ENCODE peak calls at places on chromosomes 12 and 14, in eight cellular contexts. R is astrocyte, X is cardiac fibroblast, W is AG04450, B is Caco-2, G is tibial artery, N is fibroblast of the aortic adventitia, M is cardiac muscle cell. O is an unnamed sample.

GRCh38 chr12:27332407-27333310 is at the start of gene BMAL2:
- DNase-seq in G (no peak), W (no peak), X (peak; percentile 47), B (peak; percentile 73), N (peak; percentile 32), M (peak; percentile 57), R (peak; percentile 18), O (no peak)

GRCh38 chr14:75254381-75254821 is 24.2 kb upstream of the FOS start:
- DNase-seq in R (no peak), W (no peak), M (no peak), X (no peak), B (no peak), G (peak; percentile 39), N (no peak), O (no peak)

GRCh38 chr14:43898709-43899108 is 608.4 kb downstream of the FSCB start:
- DNase-seq in B (no peak), X (no peak), N (no peak), M (no peak), R (no peak), G (no peak), W (no peak), O (no peak)

GRCh38 chr14:68623828-68624227 is 169.0 kb downstream of the ZFP36L1 start:
- DNase-seq in N (no peak), M (no peak), X (no peak), B (no peak), W (no peak), G (no peak), R (no peak), O (no peak)

GRCh38 chr14:74064883-74065282 is 19.4 kb downstream of the ALDH6A1 start:
- DNase-seq in X (no peak), W (no peak), R (no peak), B (no peak), M (peak; percentile 30), G (no peak), N (no peak), O (no peak)

GRCh38 chr14:33377596-33378390 is 439.1 kb downstream of the NPAS3 start:
- DNase-seq in M (no peak), G (no peak), B (no peak), W (no peak), X (no peak), N (no peak), R (peak; percentile 14), O (no peak)

GRCh38 chr12:67766370-67766769 is 117.8 kb downstream of the DYRK2 start:
- DNase-seq in M (peak; percentile 24), X (peak; percentile 20), G (no peak), N (peak; percentile 63), R (peak; percentile 87), B (no peak), W (peak; percentile 45), O (peak; percentile 83)

GRCh38 chr12:100156731-100157426 is 14.2 kb upstream of the BLTP3B start:
- DNase-seq in R (no peak), N (no peak), G (no peak), X (no peak), B (no peak), W (no peak), M (no peak), O (no peak)

GRCh38 chr12:122990561-122990960 is 10.1 kb downstream of the ARL6IP4 start:
- DNase-seq in X (no peak), M (no peak), R (no peak), W (no peak), B (no peak), G (no peak), N (no peak), O (no peak)

GRCh38 chr14:32710351-32711102 is 228.2 kb upstream of the NPAS3 start:
- DNase-seq in B (no peak), M (peak; percentile 61), W (no peak), G (no peak), X (peak; percentile 58), N (peak; percentile 39), R (peak; percentile 54), O (no peak)

GRCh38 chr12:61301817-61302216 is 958.4 kb upstream of the USP15 start:
- DNase-seq in R (no peak), W (no peak), B (no peak), M (no peak), G (no peak), X (no peak), N (no peak), O (no peak)
- TF ChIP-seq CTCF in R (no peak), W (no peak), B (no peak), M (no peak), G (no peak), X (no peak), N (no peak), O (no peak)

GRCh38 chr12:104166465-104166864 is 28.5 kb upstream of the NFYB start:
- DNase-seq in N (peak; percentile 78), M (peak; percentile 82), W (peak; percentile 49), B (no peak), G (peak; percentile 38), R (peak; percentile 77), X (peak; percentile 80), O (no peak)
- TF ChIP-seq CTCF in N (no peak), M (peak; percentile 33), W (peak; percentile 38), B (no peak), G (no peak), R (no peak), X (no peak), O (peak; percentile 14)

DNA sequence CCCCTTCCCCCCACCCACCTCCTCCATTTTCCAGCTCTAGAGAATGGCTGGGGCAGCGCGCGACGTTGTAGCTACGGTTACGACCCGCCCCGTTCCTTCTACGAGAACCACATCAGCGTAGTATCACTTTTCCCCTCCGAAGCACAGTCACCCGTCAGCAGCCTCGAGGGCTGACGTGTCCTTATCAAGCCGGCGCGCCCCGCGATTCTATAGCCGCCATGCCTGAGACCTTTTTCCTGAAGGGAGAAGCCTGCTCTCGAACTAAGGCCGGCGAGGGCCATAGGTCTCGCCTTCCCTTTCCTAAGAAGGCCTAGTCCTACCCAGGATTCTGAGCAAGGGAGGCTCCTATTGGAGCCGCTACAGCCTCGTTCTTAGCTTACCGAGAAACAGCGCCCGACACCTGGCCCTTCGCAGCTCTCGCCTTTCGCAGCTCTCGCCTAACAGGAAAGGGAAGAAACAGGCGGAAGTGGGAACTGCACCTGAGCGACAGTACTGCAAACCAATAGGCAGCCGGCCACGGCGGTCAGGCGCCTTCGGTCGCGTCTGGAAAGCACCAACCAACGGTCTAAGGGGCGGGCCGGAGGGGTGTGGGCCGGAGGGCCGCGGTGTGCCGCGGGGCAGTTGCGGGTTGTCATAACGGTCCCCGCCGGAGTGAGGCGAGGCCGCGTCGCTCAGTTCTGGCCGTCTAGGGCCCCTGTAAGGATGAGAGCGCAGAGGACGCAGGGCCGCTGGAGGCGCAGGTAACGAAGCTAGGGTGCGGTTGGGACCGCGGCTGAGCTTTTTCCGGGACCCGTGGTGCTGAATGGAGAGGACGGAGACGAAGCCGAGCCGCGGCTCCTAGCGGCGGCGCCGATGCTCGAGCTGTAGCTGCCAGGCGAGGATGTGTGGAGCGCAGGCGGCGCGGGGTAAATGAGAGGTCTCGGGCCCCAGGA is at the start of the genes MGAT2 and RPL36AL:
- DNase-seq in B (peak; percentile 99), R (peak; percentile 98), N (peak; percentile 99), G (peak; percentile 97), W (peak; percentile 98), X (peak; percentile 99), M (peak; percentile 99), O (peak; percentile 99)
- TF ChIP-seq CTCF in B (peak; percentile 28), R (no peak), N (peak; percentile 49), G (peak; percentile 45), W (peak; percentile 53), X (peak; percentile 41), M (peak; percentile 40), O (peak; percentile 53)

GRCh38 chr12:5556033-5556614 is 124.2 kb downstream of the NTF3 start:
- DNase-seq in W (no peak), N (no peak), M (no peak), G (no peak), X (no peak), R (no peak), B (no peak), O (no peak)
- TF ChIP-seq CTCF in W (peak; percentile 36), N (no peak), M (peak; percentile 19), G (peak; percentile 13), X (peak; percentile 8), R (no peak), B (peak; percentile 31), O (peak; percentile 74)

DNA sequence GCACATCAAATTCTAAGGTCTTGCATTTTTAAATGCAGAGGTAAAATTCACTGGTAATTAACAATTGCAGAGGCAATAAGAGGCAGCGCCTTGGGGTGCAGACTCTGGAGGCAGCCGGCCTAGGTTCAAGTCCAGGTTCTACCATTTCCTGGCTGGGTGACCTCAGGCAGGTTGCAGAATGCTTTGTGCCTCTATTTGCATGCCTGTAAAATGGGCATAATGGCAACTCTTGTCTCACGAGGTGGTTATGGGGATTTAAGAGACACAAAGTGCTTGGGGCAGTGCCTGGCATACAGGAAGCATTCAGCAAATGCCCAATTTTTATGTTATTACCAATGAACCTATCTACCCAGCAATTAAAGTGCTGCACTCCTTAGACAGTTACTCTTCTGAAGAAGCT is 180.0 kb upstream of the LHX5 start:
- DNase-seq in X (no peak), G (no peak), R (no peak), B (no peak), W (no peak), N (no peak), M (no peak), O (no peak)
- TF ChIP-seq CTCF in X (no peak), G (no peak), R (no peak), B (no peak), W (no peak), N (no peak), M (no peak), O (no peak)

DNA sequence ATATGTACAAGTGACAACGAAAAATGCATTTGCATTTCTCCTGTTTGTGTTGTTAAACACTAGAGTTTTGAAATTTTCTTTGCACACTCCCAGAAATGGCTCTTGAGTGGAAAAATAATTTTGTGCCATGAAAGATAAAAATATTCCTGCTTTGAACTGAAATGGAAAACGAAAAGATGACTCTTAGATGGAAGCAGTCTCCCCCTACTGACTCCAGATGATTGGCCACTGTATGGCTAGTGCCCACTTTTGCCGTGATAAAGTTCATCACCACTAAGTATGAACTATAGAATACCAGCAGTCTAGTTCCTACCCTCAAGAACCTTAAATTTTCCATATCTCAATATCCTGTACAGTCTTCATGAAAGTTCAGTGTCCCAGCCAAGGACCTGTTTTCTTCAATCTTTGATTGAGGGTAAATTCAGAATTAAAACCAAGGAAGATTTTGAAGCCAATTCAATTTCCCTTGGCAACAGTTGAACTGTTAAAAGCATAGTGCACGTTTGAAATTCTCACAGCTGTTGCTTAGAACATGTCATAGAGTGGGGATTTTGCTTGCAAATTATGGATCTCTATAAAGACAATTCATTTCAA is 1.6 kb upstream of the PPP2R5E start:
- DNase-seq in R (no peak), M (peak; percentile 50), G (no peak), N (peak; percentile 63), W (no peak), X (peak; percentile 59), B (no peak), O (peak; percentile 16)
- TF ChIP-seq CTCF in R (peak; percentile 20), M (peak; percentile 65), G (peak; percentile 24), N (peak; percentile 78), W (peak; percentile 76), X (peak; percentile 57), B (peak; percentile 27), O (peak; percentile 65)